ENCODE peak calls at places on chromosomes 11 and 22, in four cellular contexts. L is endothelial cell of umbilical vein, H is IMR-90, D is K562. Q is an unnamed sample. For H3K9me1, the result is how much of the 10 kb centered on the place peaks cover.

GRCh38 chr11:32052218-32052617 is 38.7 kb upstream of the RCN1 start:
- DNase-seq in L (peak), H (peak), D (peak), Q (no peak)

GRCh38 chr11:17986007-17986710 is 26.7 kb downstream of the SERGEF start:
- DNase-seq in L (no peak), H (peak), D (no peak), Q (no peak)

GRCh38 chr11:109970516-109971183 is 122.5 kb upstream of the ZC3H12C start:
- DNase-seq in L (no peak), H (no peak), D (no peak), Q (no peak)

GRCh38 chr11:120343429-120343828 is 7.2 kb downstream of the ARHGEF12 start:
- DNase-seq in L (no peak), H (no peak), D (no peak), Q (no peak)

GRCh38 chr11:132850106-132850505 is 682.2 kb downstream of the OPCML start:
- DNase-seq in L (no peak), H (no peak), D (no peak), Q (no peak)

GRCh38 chr11:6448574-6448973 is 7.8 kb upstream of the HPX start:
- DNase-seq in L (no peak), H (no peak), D (no peak), Q (no peak)

GRCh38 chr11:57646756-57647303 is 2.9 kb downstream of the YPEL4 start:
- DNase-seq in L (no peak), H (no peak), D (no peak), Q (no peak)

GRCh38 chr11:60334005-60334620 is 7.1 kb downstream of the MS4A6E start:
- DNase-seq in L (peak), H (peak), D (peak), Q (peak)

GRCh38 chr11:65559951-65560537 is 1.9 kb upstream of the LTBP3 start:
- DNase-seq in L (peak), H (peak), D (peak), Q (peak)

GRCh38 chr22:39714321-39714720 is 143.8 kb downstream of the CACNA1I start:
- DNase-seq in L (no peak), H (no peak), D (no peak), Q (no peak)

GRCh38 chr22:22210375-22210774 is 34.2 kb upstream of the VPREB1 start:
- DNase-seq in L (peak), H (peak), D (no peak), Q (peak)

GRCh38 chr11:44309483-44310197 is at the start of gene ALX4:
- DNase-seq in L (no peak), H (no peak), D (peak), Q (no peak)

GRCh38 chr22:36571991-36572390 is 43.0 kb upstream of the EIF3D start:
- DNase-seq in L (no peak), H (no peak), D (no peak), Q (no peak)

GRCh38 chr11:10865837-10866270 is 8.0 kb upstream of the ZBED5 start:
- DNase-seq in L (no peak), H (no peak), D (no peak), Q (no peak)

GRCh38 chr22:42310301-42310981 is 40.0 kb upstream of the TCF20 start:
- DNase-seq in L (no peak), H (no peak), D (no peak), Q (no peak)

GRCh38 chr11:73233211-73233610 is 15.1 kb downstream of the P2RY2 start:
- DNase-seq in L (no peak), H (no peak), D (no peak), Q (no peak)

GRCh38 chr11:66586136-66586535 is 6.7 kb downstream of the CCDC87 start:
- DNase-seq in L (no peak), H (no peak), D (no peak), Q (no peak)
- H3K9me1 ChIP-seq in L (under half), H (under half), D (under half), Q (under half)

GRCh38 chr22:49861642-49862407 is 8.2 kb downstream of the ZBED4 start:
- DNase-seq in L (no peak), H (no peak), D (no peak), Q (no peak)
- TF ChIP-seq CTCF in L (no peak), H (no peak), D (no peak), Q (no peak)

GRCh38 chr11:125987066-125987641 is 41.3 kb downstream of the VSIG10L2 start:
- DNase-seq in L (no peak), H (no peak), D (no peak), Q (no peak)
- H3K9me1 ChIP-seq in L (under half), H (under half), D (under half), Q (under half)

GRCh38 chr22:45598596-45599217 is 72.9 kb upstream of the ATXN10 start:
- DNase-seq in L (no peak), H (no peak), D (no peak), Q (no peak)

GRCh38 chr22:45597460-45598192 is 74.0 kb upstream of the ATXN10 start:
- DNase-seq in L (no peak), H (no peak), D (no peak), Q (no peak)

GRCh38 chr22:45590262-45590661 is 81.4 kb upstream of the ATXN10 start:
- DNase-seq in L (no peak), H (no peak), D (no peak), Q (no peak)

GRCh38 chr22:45589556-45589955 is 82.1 kb upstream of the ATXN10 start:
- DNase-seq in L (no peak), H (no peak), D (no peak), Q (no peak)

DNA sequence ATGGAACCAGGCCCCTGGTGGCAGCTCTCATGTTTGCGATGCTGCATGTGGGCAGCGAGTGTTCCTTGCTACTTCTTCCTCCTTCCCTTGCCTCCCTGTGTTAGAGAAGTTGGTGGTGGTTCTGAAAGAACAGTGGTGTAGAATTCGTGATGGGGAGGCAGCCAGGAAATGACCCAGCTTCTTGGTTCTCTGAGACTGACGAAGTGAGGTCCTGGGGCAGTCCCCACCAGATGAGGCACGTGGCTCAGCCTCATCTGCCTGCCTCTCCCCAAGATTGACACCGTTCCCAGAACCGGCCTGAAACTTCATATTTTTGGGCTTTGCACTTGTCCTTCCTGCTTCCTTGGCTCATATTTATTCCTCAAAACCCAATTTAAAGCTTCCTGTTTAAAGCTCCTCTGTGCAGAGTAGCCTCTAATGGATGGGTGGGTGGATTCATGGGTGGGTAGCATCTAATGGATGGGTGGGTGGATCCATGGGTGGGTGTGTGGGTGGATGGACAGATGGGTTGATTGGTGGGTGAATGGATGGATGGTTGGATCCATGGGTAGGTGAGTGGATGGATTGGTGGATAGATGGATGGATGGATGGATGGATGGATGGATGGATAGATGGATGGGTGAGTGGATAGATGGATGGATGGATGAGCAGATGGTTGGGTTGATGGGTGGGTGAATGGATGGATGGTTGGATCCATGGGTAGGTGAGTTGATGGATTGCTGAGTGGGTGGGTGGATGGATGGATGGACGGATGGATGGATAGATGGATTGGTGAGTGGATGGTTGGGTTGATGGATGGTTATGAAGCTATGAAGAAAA is 77.3 kb upstream of the ATXN10 start:
- DNase-seq in L (no peak), H (no peak), D (no peak), Q (no peak)
- TF ChIP-seq CTCF in L (no peak), H (no peak), D (no peak), Q (no peak)

Q was measured in keratinocyte.